ENCODE peak calls at places on chromosomes 13 and 19, in eight cellular contexts. L, O, S, Z, M, T, F and V are unnamed samples.

GRCh38 chr13:27161423-27161822 is 10.2 kb downstream of the USP12 start:
- DNase-seq in L (no peak), O (no peak), S (no peak), Z (no peak), M (no peak), T (no peak), F (no peak), V (no peak)

GRCh38 chr13:44141213-44141724 is 232.4 kb upstream of the SERP2 start:
- DNase-seq in L (no peak), O (no peak), S (no peak), Z (no peak), M (no peak), T (no peak), F (peak; percentile 42), V (no peak)

GRCh38 chr19:18896421-18896841 is 473 bp upstream of the CERS1 start:
- DNase-seq in L (peak; percentile 49), O (no peak), S (no peak), Z (no peak), M (no peak), T (no peak), F (peak; percentile 26), V (peak; percentile 63)

GRCh38 chr13:20514866-20515265 is 10.8 kb downstream of the CRYL1 start:
- DNase-seq in L (no peak), O (peak; percentile 5), S (no peak), Z (no peak), M (no peak), T (no peak), F (no peak), V (no peak)

GRCh38 chr19:19627716-19628498 is at the start of gene LPAR2:
- DNase-seq in L (peak; percentile 36), O (no peak), S (no peak), Z (no peak), M (peak; percentile 37), T (peak; percentile 60), F (peak; percentile 86), V (no peak)

GRCh38 chr19:29831686-29832085 is 19.9 kb downstream of the CCNE1 start:
- DNase-seq in L (no peak), O (no peak), S (no peak), Z (no peak), M (no peak), T (no peak), F (no peak), V (no peak)

GRCh38 chr19:52297601-52298358 is 811 bp downstream of the ZNF480 start:
- DNase-seq in L (no peak), O (peak; percentile 9), S (no peak), Z (no peak), M (no peak), T (no peak), F (no peak), V (no peak)

GRCh38 chr19:54316746-54317107 is 3.8 kb upstream of the LILRA5 start:
- DNase-seq in L (peak; percentile 5), O (peak; percentile 3), S (no peak), Z (no peak), M (peak; percentile 10), T (no peak), F (no peak), V (no peak)

GRCh38 chr13:109285586-109285985 is 500.8 kb downstream of the IRS2 start:
- DNase-seq in L (no peak), O (no peak), S (no peak), Z (no peak), M (no peak), T (no peak), F (no peak), V (no peak)

GRCh38 chr13:29743229-29743786 is 107.1 kb downstream of the UBL3 start:
- DNase-seq in L (peak; percentile 77), O (no peak), S (no peak), Z (no peak), M (no peak), T (no peak), F (no peak), V (no peak)

GRCh38 chr19:39864118-39864517 is 17.9 kb upstream of the FBL start:
- DNase-seq in L (no peak), O (no peak), S (no peak), Z (no peak), M (no peak), T (no peak), F (no peak), V (no peak)

GRCh38 chr13:95494082-95494681 is 58.3 kb upstream of the CLDN10 start:
- DNase-seq in L (peak; percentile 54), O (peak; percentile 71), S (no peak), Z (peak; percentile 59), M (peak; percentile 56), T (no peak), F (no peak), V (no peak)

GRCh38 chr13:44470623-44471562 is 97.3 kb downstream of the SERP2 start:
- DNase-seq in L (peak; percentile 52), O (peak; percentile 34), S (no peak), Z (no peak), M (peak; percentile 13), T (no peak), F (no peak), V (no peak)

GRCh38 chr13:28459911-28460310 is 35.0 kb downstream of the FLT1 start:
- DNase-seq in L (no peak), O (no peak), S (no peak), Z (no peak), M (no peak), T (no peak), F (no peak), V (no peak)

GRCh38 chr13:72151241-72151640 is 284.2 kb upstream of the DACH1 start:
- DNase-seq in L (no peak), O (peak; percentile 53), S (no peak), Z (peak; percentile 81), M (peak; percentile 10), T (no peak), F (no peak), V (no peak)

GRCh38 chr19:11797491-11797890 is 832 bp upstream of the ZNF491 start:
- DNase-seq in L (peak; percentile 89), O (peak; percentile 91), S (peak; percentile 44), Z (peak; percentile 64), M (peak; percentile 94), T (peak; percentile 77), F (peak; percentile 90), V (peak; percentile 73)

GRCh38 chr19:3479177-3479818 is 1.0 kb downstream of the SMIM24 start:
- DNase-seq in L (peak; percentile 73), O (peak; percentile 41), S (peak; percentile 44), Z (no peak), M (no peak), T (peak; percentile 36), F (peak; percentile 55), V (no peak)